ENCODE peak calls at places on chromosomes 3 and 15, in seven cellular contexts. G is HCT116; M is pancreas; Q is mesenchymal stem cell; N is IMR-90; Z is transverse colon; C is CD4-positive, alpha-beta T cell. X is an unnamed sample.

GRCh38 chr3:30401971-30402370 is 204.4 kb upstream of the TGFBR2 start:
- DNase-seq in G (no peak), M (no peak), Q (peak), C (no peak), Z (no peak), N (peak), X (no peak)

GRCh38 chr3:130811552-130811951 is 64.9 kb upstream of the PIK3R4 start:
- DNase-seq in Z (no peak), G (no peak), C (no peak), N (no peak), Q (no peak), M (no peak), X (no peak)

GRCh38 chr15:32872606-32873291 is 154.9 kb downstream of the GREM1 start:
- DNase-seq in N (peak), Q (peak), Z (peak), M (no peak), G (no peak), C (no peak), X (no peak)

GRCh38 chr3:108153451-108153981 is 62.7 kb upstream of the CD47 start:
- DNase-seq in C (peak), G (peak), N (peak), Z (peak), Q (peak), M (no peak), X (peak)

GRCh38 chr15:40342421-40343313 is 1.9 kb upstream of the CCDC9B start:
- DNase-seq in N (peak), Z (no peak), Q (peak), M (no peak), C (no peak), G (no peak), X (no peak)

GRCh38 chr3:39103324-39103693 is 4.1 kb downstream of the GORASP1 start:
- DNase-seq in G (no peak), Q (peak), N (no peak), C (no peak), Z (no peak), M (no peak), X (no peak)

GRCh38 chr3:55162031-55162784 is 234.3 kb upstream of the LRTM1 start:
- DNase-seq in Q (peak), M (no peak), G (no peak), N (peak), Z (no peak), C (no peak), X (peak)

GRCh38 chr3:8990266-8991215 is 27.3 kb upstream of the RAD18 start:
- DNase-seq in G (no peak), M (no peak), C (no peak), N (peak), Z (no peak), Q (peak), X (peak)

DNA sequence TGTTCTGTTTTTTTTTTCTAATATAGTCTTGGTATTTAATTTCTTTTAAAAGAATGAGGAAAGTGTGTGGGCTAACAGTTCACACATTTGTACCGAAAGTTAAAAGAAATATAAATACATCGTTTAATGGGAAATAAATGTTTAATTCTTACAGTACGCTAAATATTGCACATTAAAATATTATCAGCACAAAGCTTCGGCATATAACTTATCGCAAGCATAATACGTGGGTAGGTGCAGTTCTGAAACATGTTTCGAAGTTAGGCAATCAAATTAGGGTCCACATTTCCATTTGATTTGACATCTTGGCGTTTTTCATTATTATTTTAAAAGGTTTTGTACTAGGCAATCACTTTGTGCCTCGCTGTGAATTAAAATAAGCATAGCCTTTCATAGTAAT is 41.3 kb downstream of the VGLL4 start:
- DNase-seq in G (no peak), M (no peak), C (no peak), Q (no peak), Z (no peak), N (no peak), X (no peak)
- H3K27ac ChIP-seq in G (no peak), M (peak), C (no peak), Q (no peak), Z (peak), N (peak), X (peak)

GRCh38 chr3:126518779-126519177 is 1.2 kb upstream of the UROC1 start:
- DNase-seq in C (no peak), G (no peak), N (no peak), Q (no peak), Z (no peak), M (no peak), X (no peak)

GRCh38 chr3:126516936-126517290 is 660 bp downstream of the UROC1 start:
- DNase-seq in M (no peak), C (no peak), Q (no peak), N (no peak), Z (no peak), G (no peak), X (no peak)

GRCh38 chr3:126519506-126520455 is 2.2 kb upstream of the UROC1 start:
- DNase-seq in N (no peak), M (peak), Q (no peak), G (no peak), Z (no peak), C (no peak), X (no peak)

GRCh38 chr3:126517291-126517951 is at the start of gene UROC1:
- DNase-seq in C (no peak), N (no peak), M (peak), Z (no peak), Q (no peak), G (no peak), X (no peak)

DNA sequence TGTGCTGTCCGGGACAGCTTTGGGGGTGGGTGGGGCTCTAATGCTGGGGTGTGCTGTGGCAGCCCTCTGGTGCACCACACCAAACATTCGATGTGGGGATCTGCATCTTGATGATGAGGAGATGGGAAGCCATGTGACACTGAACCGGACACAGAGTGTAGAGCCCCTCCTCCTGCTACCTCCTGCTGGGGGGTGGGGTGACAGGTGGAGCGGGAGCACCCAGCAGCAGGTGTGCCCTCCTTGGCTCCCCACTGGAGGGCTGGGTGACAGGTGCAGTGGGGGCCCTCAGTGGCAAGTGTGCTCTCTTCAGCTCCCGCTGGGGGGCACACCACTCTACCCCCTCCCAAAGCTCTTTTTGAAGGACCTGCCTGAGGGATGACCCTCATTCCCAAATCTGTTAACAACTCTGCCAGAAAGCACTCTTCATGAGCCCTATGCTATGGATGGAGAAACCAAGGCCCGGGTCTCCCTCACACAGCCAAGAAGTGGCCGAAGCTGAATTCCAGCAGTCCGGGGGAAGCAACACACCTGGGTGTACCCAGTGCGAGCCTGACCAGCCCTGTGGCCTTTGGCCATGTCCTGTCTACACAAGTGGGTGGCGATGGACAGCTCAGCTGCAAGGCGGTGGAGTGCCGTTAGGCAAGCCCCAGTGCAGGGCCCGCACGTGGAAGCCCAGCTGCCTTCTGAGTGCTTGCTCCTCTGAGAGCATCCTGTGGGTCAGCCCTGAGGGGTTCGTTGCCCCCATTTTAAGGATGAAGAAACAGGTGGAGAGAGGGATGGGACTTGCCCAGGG is 609 bp upstream of the UROC1 start:
- DNase-seq in M (peak), C (no peak), G (no peak), Z (no peak), Q (no peak), N (no peak), X (no peak)
- H3K27ac ChIP-seq in M (no peak), C (no peak), G (no peak), Z (no peak), Q (no peak), N (no peak), X (no peak)

GRCh38 chr15:90049666-90050604 is 48.8 kb downstream of the ZNF710 start:
- DNase-seq in G (no peak), N (no peak), Q (no peak), M (peak), C (no peak), Z (no peak), X (no peak)
- H3K27ac ChIP-seq in G (no peak), N (no peak), Q (no peak), M (no peak), C (no peak), Z (no peak), X (no peak)

GRCh38 chr3:59754456-59754855 is 704.6 kb upstream of the CFAP20DC start:
- DNase-seq in Z (no peak), C (no peak), G (no peak), N (no peak), M (no peak), Q (no peak), X (no peak)
- H3K27ac ChIP-seq in Z (no peak), C (no peak), G (no peak), N (no peak), M (no peak), Q (no peak), X (no peak)

DNA sequence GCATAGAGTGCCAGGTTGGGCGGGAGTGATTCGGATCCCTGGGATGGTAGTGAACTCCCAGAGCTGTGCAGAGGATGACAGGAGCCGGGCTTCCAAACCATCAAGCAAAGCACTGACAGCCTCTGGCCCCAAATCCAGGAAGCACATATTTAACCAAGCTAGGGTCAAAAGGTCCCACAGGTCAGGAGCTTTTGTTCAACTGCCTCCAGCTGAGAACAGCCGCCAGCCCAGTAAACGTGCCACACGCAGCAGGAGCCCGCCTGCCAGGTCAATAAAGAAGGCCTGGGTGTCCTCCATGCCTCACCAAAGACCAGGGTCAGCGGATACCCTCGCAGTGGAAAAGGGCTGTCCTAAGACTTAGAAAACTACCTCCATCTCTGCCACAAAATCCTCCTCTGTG is 184.7 kb upstream of the LINGO1 start:
- DNase-seq in M (peak), Q (no peak), N (no peak), G (no peak), Z (no peak), C (no peak), X (no peak)
- H3K27ac ChIP-seq in M (no peak), Q (no peak), N (no peak), G (no peak), Z (no peak), C (no peak), X (no peak)

GRCh38 chr3:3125977-3126376 is 763 bp upstream of the TRNT1 start:
- DNase-seq in G (no peak), Q (no peak), N (no peak), M (no peak), Z (no peak), C (no peak), X (no peak)
- H3K27ac ChIP-seq in G (peak), Q (peak), N (peak), M (peak), Z (peak), C (peak), X (peak)

X was measured in brain microvascular endothelial cell.